ENCODE peak calls at places on chromosomes 13 and 19, in nine cellular contexts. H, Y, P, G, X, U, Z, K and E are unnamed samples.

GRCh38 chr19:35331551-35332214 is 2.7 kb downstream of the CD22 start:
- DNase-seq in Z (no peak), U (no peak), G (no peak), K (no peak), Y (no peak), X (no peak), H (no peak), P (no peak), E (no peak)

GRCh38 chr19:1221141-1221903 is 15.7 kb downstream of the STK11 start:
- DNase-seq in Y (no peak), X (peak; percentile 61), U (no peak), G (peak; percentile 91), K (no peak), Z (peak; percentile 38), H (no peak), P (no peak), E (no peak)

GRCh38 chr19:44303976-44304568 is 753 bp downstream of the ZNF235 start:
- DNase-seq in H (no peak), U (peak; percentile 31), G (peak; percentile 62), P (peak; percentile 17), Y (no peak), X (peak; percentile 25), K (no peak), Z (no peak), E (no peak)

GRCh38 chr19:40589723-40590429 is 11.3 kb upstream of the LTBP4 start:
- DNase-seq in Z (no peak), U (no peak), X (no peak), P (no peak), H (no peak), G (no peak), Y (no peak), K (no peak), E (no peak)

GRCh38 chr19:2118438-2118837 is 21.7 kb downstream of the IZUMO4 start:
- DNase-seq in H (no peak), X (no peak), Z (no peak), K (no peak), U (no peak), P (no peak), Y (no peak), G (no peak), E (no peak)

GRCh38 chr19:35828694-35829301 is 16.2 kb upstream of the PRODH2 start:
- DNase-seq in K (peak; percentile 51), G (no peak), Z (peak; percentile 66), H (no peak), U (peak; percentile 82), X (peak; percentile 59), P (peak; percentile 93), Y (no peak), E (no peak)

GRCh38 chr19:42246143-42246868 is 3.9 kb upstream of the GSK3A start:
- DNase-seq in Z (no peak), G (peak; percentile 74), X (peak; percentile 85), Y (no peak), P (peak; percentile 88), U (peak; percentile 65), H (no peak), K (peak; percentile 16), E (no peak)

GRCh38 chr13:26664942-26665341 is 95.6 kb downstream of the GPR12 start:
- DNase-seq in K (no peak), U (no peak), Z (no peak), G (no peak), X (no peak), P (no peak), H (no peak), Y (no peak), E (no peak)

GRCh38 chr13:29817604-29818378 is 32.6 kb downstream of the UBL3 start:
- DNase-seq in P (no peak), K (peak; percentile 26), H (no peak), X (no peak), G (peak; percentile 16), Y (peak; percentile 69), U (no peak), Z (no peak), E (no peak)

GRCh38 chr13:46183018-46183940 is 1.3 kb upstream of the LCP1 start:
- DNase-seq in P (no peak), K (no peak), G (no peak), X (no peak), U (peak; percentile 45), Y (no peak), Z (no peak), H (no peak), E (no peak)

GRCh38 chr13:33224686-33225085 is 60.9 kb downstream of the STARD13 start:
- DNase-seq in K (no peak), X (no peak), U (no peak), Y (no peak), H (no peak), Z (no peak), G (no peak), P (no peak), E (no peak)

GRCh38 chr13:113855931-113856715 is 7.8 kb downstream of the GAS6 start:
- DNase-seq in Z (no peak), Y (no peak), H (no peak), U (no peak), X (no peak), P (no peak), K (no peak), G (no peak), E (no peak)

GRCh38 chr13:66558511-66558910 is 671.6 kb downstream of the PCDH9 start:
- DNase-seq in G (no peak), P (no peak), K (peak; percentile 70), Z (no peak), U (peak; percentile 23), Y (no peak), X (no peak), H (no peak), E (no peak)

GRCh38 chr19:14686411-14686810 is 3.4 kb upstream of the ZNF333 start:
- DNase-seq in H (peak; percentile 29), G (no peak), P (peak; percentile 61), Y (no peak), K (peak; percentile 30), X (peak; percentile 47), Z (peak; percentile 8), U (peak; percentile 48), E (no peak)

GRCh38 chr19:42465827-42466280 is 23.1 kb upstream of the CXCL17 start:
- DNase-seq in X (no peak), G (no peak), Z (no peak), H (no peak), K (no peak), U (no peak), P (no peak), Y (peak; percentile 66), E (no peak)

GRCh38 chr19:34994643-34995471 is 5.3 kb upstream of the GRAMD1A start:
- DNase-seq in H (no peak), K (no peak), G (no peak), Z (peak; percentile 88), Y (no peak), U (no peak), P (no peak), X (peak; percentile 94), E (no peak)

GRCh38 chr13:100808330-100808729 is 133.7 kb upstream of the TMTC4 start:
- DNase-seq in X (no peak), G (no peak), Y (no peak), K (no peak), U (no peak), Z (peak; percentile 92), P (no peak), H (no peak), E (no peak)

DNA sequence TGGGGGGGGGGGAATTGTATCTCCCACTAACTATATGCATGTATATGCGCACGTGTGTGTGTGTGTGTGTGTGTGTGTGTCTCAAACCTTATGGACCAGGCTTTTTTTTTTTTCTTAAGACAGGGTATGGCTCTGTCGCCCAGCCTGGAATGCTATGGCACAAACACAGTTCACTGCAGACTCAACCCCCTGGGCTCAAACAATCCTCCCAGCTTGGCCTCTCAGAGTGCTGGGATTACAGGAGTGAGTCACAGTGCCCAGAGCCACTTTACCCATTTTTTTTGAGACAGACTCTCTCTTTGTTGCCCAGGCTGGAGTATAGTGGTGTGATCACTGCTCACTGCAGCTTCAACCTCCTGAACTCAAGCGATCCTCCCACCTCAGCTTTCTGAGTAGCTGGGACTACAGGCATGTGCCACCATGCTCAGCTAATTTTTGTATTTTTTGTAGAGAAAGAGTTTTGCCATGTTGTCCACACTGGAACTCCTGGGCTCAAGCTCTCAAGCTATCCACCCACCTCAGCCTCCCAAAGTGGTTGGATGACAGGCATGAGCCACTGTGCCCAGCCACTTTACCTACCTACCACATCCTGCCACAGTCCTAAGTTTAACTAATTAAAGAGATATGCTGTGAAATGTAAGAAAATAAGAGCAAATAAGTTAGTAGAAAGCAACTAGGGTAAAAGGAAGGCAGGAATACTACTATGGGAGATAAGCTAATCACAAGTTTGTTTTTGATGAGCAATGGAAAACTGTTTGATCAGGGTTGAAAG is 2.4 kb downstream of the ZMYM5 start:
- DNase-seq in P (no peak), U (no peak), Y (no peak), Z (peak; percentile 77), H (peak; percentile 80), K (no peak), X (peak; percentile 53), G (no peak), E (no peak)
- H3K4me3 ChIP-seq in P (peak overlapping the region; percentile 99), U (peak overlapping the region; percentile 83), Y (peak overlapping the region; percentile 82), Z (peak overlapping the region; percentile 3), H (peak overlapping the region; percentile 12), K (no peak overlapping the region), X (peak overlapping the region; percentile 67), G (peak overlapping the region; percentile 97), E (peak overlapping the region; percentile 73)

DNA sequence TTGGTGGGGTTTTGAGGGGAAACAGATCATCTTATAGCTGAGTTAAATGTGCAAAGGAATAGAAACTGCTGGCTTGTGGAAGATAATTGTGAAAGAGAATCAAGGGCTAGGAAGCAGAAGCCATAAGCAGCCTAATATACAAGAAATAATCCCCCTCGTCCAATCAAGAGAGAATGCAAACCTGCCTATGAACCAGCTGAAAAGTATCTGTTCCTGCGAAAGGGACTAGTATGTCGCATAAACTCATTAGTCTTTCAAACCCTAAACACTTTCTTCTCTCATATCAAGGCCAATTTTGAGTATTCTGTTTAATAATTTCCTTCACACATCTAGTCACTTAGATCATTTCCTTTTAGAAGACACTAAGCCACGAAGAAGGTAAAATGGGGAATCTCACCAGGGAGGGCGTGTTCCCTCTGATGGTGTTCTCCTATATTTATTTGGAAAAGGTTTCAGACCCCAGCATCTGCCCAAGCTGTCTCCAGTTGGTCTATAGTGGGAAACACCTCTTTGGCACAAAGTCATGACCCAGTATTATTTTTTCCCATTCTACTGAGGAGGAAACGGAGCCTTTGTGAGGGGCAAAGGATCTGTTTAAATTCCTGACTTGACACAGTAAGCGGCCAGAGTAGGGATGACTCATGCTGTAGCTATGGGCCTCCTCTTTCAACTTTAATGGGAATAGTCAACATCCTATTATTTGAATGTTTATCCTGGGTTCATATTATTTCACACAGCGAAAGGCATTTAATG is 126.3 kb downstream of the FOXO1 start:
- DNase-seq in Y (no peak), X (peak; percentile 89), Z (peak; percentile 96), U (no peak), K (no peak), P (peak; percentile 83), G (no peak), H (peak; percentile 48), E (peak; percentile 15)
- TF ChIP-seq REST in Y (no peak), X (no peak), Z (no peak), U (no peak), K (no peak), P (no peak), G (no peak), H (no peak), E (no peak)

GRCh38 chr13:36674337-36675212 is 755 bp downstream of the SERTM1 start:
- DNase-seq in Z (no peak), U (no peak), Y (no peak), H (no peak), X (no peak), P (peak; percentile 45), G (peak; percentile 6), K (no peak), E (no peak)
- H3K4me3 ChIP-seq in Z (no peak overlapping the region), U (no peak overlapping the region), Y (no peak overlapping the region), H (no peak overlapping the region), X (no peak overlapping the region), P (peak overlapping the region; percentile 88), G (no peak overlapping the region), K (no peak overlapping the region), E (no peak overlapping the region)

GRCh38 chr13:71217827-71218226 is 649.2 kb downstream of the DACH1 start:
- DNase-seq in K (no peak), U (no peak), Z (no peak), H (no peak), Y (no peak), X (no peak), G (no peak), P (no peak), E (no peak)
- TF ChIP-seq REST in K (no peak), U (no peak), Z (no peak), H (no peak), Y (no peak), X (no peak), G (no peak), P (no peak), E (no peak)